ENCODE peak calls at places on chromosome 6, in nine cellular contexts. E is occipital lobe; B is activated CD4-positive, alpha-beta T cell treated with anti-CD3 and anti-CD28 coated beads, Interleukin-2, amount 10 ng/mL, durations not matched to agents 7 days and 5 days; Z is skeletal muscle cell; V is NCI-H2081; T is EL; R is GM13977; Q is nucleus accumbens; A is glutamatergic neuron. I is an unnamed sample.

GRCh38 chr6:6392214-6393068 is 72.0 kb upstream of the F13A1 start:
- DNase-seq in A (no peak), B (no peak), Z (no peak), Q (no peak), V (no peak), R (peak; percentile 32), E (no peak), T (no peak), I (no peak)

GRCh38 chr6:5677219-5678000 is 329.3 kb downstream of the NRN1 start:
- DNase-seq in T (no peak), B (no peak), A (no peak), Q (no peak), E (no peak), Z (no peak), R (no peak), V (no peak), I (no peak)

GRCh38 chr6:166442131-166442530 is 59.4 kb upstream of the MPC1 start:
- DNase-seq in V (no peak), Z (no peak), Q (no peak), E (no peak), A (peak; percentile 48), R (no peak), T (no peak), B (no peak), I (no peak)

GRCh38 chr6:155316419-155316818 is 2.1 kb upstream of the TFB1M start:
- DNase-seq in R (no peak), A (no peak), Z (no peak), B (no peak), Q (no peak), V (no peak), T (no peak), E (no peak), I (no peak)

GRCh38 chr6:2966347-2966746 is 5.0 kb downstream of the SERPINB6 start:
- DNase-seq in Q (no peak), B (no peak), R (no peak), E (no peak), V (no peak), A (no peak), T (no peak), Z (no peak), I (no peak)

GRCh38 chr6:80156204-80156603 is 49.7 kb downstream of the BCKDHB start:
- DNase-seq in T (no peak), R (no peak), Q (no peak), E (no peak), A (no peak), V (no peak), Z (no peak), B (no peak), I (no peak)

GRCh38 chr6:56724455-56724854 is 81.8 kb upstream of the DST start:
- DNase-seq in V (no peak), R (no peak), B (no peak), Q (no peak), Z (no peak), E (no peak), T (peak; percentile 78), A (no peak), I (no peak)

GRCh38 chr6:4178737-4179333 is 43.5 kb upstream of the ECI2 start:
- DNase-seq in V (no peak), E (no peak), Q (no peak), Z (no peak), A (no peak), R (no peak), T (no peak), B (no peak), I (no peak)

GRCh38 chr6:132969188-132969587 is 154.8 kb downstream of the RPS12 start:
- DNase-seq in R (no peak), E (no peak), A (no peak), Z (no peak), Q (no peak), B (no peak), T (no peak), V (no peak), I (no peak)

I was measured in NCI-H748 treated with DMSO at 0.1 percent for 48 hours.